ENCODE peak calls at places on chromosomes 13 and 19, in ten cellular contexts. R, W, G, S, T, V, M, I, Q and U are unnamed samples.

GRCh38 chr13:48402325-48402962 is 10.5 kb downstream of the LPAR6 start:
- DNase-seq in S (no peak), Q (no peak), G (no peak), W (no peak), T (no peak), I (no peak), V (no peak), M (no peak), R (no peak), U (no peak)

GRCh38 chr19:39865186-39865585 is 19.0 kb upstream of the FBL start:
- DNase-seq in I (no peak), W (no peak), R (no peak), G (no peak), V (no peak), M (no peak), Q (no peak), S (no peak), T (no peak), U (no peak)

GRCh38 chr13:37313383-37313782 is 207.9 kb upstream of the CSNK1A1L start:
- DNase-seq in I (no peak), G (no peak), T (no peak), W (no peak), Q (no peak), R (no peak), V (no peak), M (no peak), S (no peak), U (no peak)

GRCh38 chr13:80274643-80275042 is 66.3 kb downstream of the SPRY2 start:
- DNase-seq in S (no peak), R (no peak), V (no peak), G (no peak), M (no peak), T (no peak), Q (no peak), I (no peak), W (no peak), U (no peak)

GRCh38 chr13:31945202-31945978 is 86.2 kb upstream of the FRY start:
- DNase-seq in T (peak; percentile 79), V (no peak), R (no peak), I (peak; percentile 74), M (peak; percentile 85), Q (peak; percentile 80), W (no peak), G (peak; percentile 66), S (peak; percentile 27), U (peak; percentile 17)

GRCh38 chr13:109274188-109274821 is 512.1 kb downstream of the IRS2 start:
- DNase-seq in G (peak; percentile 90), V (no peak), W (no peak), Q (no peak), M (no peak), R (no peak), I (no peak), S (no peak), T (no peak), U (no peak)

GRCh38 chr13:86085890-86086289 is 286.7 kb upstream of the SLITRK6 start:
- DNase-seq in T (no peak), S (no peak), R (no peak), Q (no peak), I (no peak), V (no peak), M (no peak), G (no peak), W (peak; percentile 2), U (no peak)

GRCh38 chr13:52652980-52653303 is 306 bp downstream of the SUGT1 start:
- DNase-seq in W (no peak), I (no peak), G (no peak), R (peak; percentile 27), T (peak; percentile 73), Q (no peak), M (peak; percentile 77), V (no peak), S (peak; percentile 60), U (no peak)

GRCh38 chr13:49082653-49083536 is 107.2 kb downstream of the FNDC3A start:
- DNase-seq in S (no peak), R (no peak), M (no peak), Q (no peak), G (no peak), I (no peak), W (no peak), V (no peak), T (no peak), U (no peak)

GRCh38 chr19:54430306-54431254 is 15.3 kb downstream of the TTYH1 start:
- DNase-seq in W (peak; percentile 10), R (peak; percentile 84), V (no peak), I (peak; percentile 22), M (peak; percentile 91), G (peak; percentile 83), S (peak; percentile 86), Q (no peak), T (no peak), U (peak; percentile 37)

GRCh38 chr19:1469936-1470863 is 8.8 kb downstream of the C19orf25 start:
- DNase-seq in W (no peak), V (no peak), R (peak; percentile 78), S (no peak), I (no peak), M (peak; percentile 90), G (peak; percentile 84), Q (no peak), T (no peak), U (no peak)

GRCh38 chr19:30719189-30719990 is 347.2 kb downstream of the ZNF536 start:
- DNase-seq in W (no peak), R (no peak), S (peak; percentile 90), Q (peak; percentile 78), V (no peak), M (peak; percentile 92), G (peak; percentile 68), I (no peak), T (peak; percentile 85), U (peak; percentile 64)

GRCh38 chr13:85497652-85498051 is 301.6 kb downstream of the SLITRK6 start:
- DNase-seq in R (no peak), V (no peak), I (no peak), G (no peak), M (no peak), T (no peak), W (no peak), S (no peak), Q (no peak), U (no peak)

GRCh38 chr19:3699071-3699740 is 1.1 kb downstream of the PIP5K1C start:
- DNase-seq in W (no peak), T (peak; percentile 89), V (no peak), M (peak; percentile 87), S (peak; percentile 80), R (peak; percentile 67), Q (no peak), I (peak; percentile 74), G (no peak), U (no peak)

GRCh38 chr19:6259312-6259861 is 20.4 kb downstream of the MLLT1 start:
- DNase-seq in T (no peak), S (no peak), Q (no peak), M (no peak), W (no peak), I (no peak), G (no peak), R (no peak), V (no peak), U (peak; percentile 52)

GRCh38 chr13:47459512-47459911 is 541.6 kb downstream of the SUCLA2 start:
- DNase-seq in R (no peak), G (peak; percentile 59), S (peak; percentile 3), I (no peak), T (no peak), V (no peak), M (no peak), Q (no peak), W (no peak), U (no peak)

GRCh38 chr19:18340237-18340989 is at the start of gene PGPEP1:
- DNase-seq in R (peak; percentile 96), I (peak; percentile 62), T (peak; percentile 80), W (no peak), G (peak; percentile 87), S (peak; percentile 96), V (no peak), Q (peak; percentile 83), M (peak; percentile 97), U (peak; percentile 60)

GRCh38 chr19:2042485-2043268 is 8.4 kb downstream of the MKNK2 start:
- DNase-seq in G (peak; percentile 54), M (peak; percentile 84), Q (peak; percentile 82), R (peak; percentile 15), W (no peak), I (no peak), V (peak; percentile 93), T (peak; percentile 81), S (no peak), U (no peak)

GRCh38 chr13:106738279-106738678 is 170.3 kb upstream of the ARGLU1 start:
- DNase-seq in R (no peak), G (peak; percentile 29), V (no peak), I (no peak), W (no peak), Q (no peak), S (no peak), T (no peak), M (no peak), U (no peak)

GRCh38 chr13:112444001-112444311 is 67.8 kb downstream of the SPACA7 start:
- DNase-seq in G (peak; percentile 90), V (peak; percentile 91), T (peak; percentile 76), I (peak; percentile 70), S (peak; percentile 88), M (peak; percentile 82), W (no peak), Q (peak; percentile 74), R (peak; percentile 69), U (peak; percentile 36)

GRCh38 chr19:46426035-46426505 is 2.7 kb downstream of the PNMA8C start:
- DNase-seq in R (no peak), G (no peak), M (no peak), Q (no peak), T (no peak), W (no peak), S (no peak), V (no peak), I (no peak), U (no peak)

GRCh38 chr13:19742651-19743050 is 40.1 kb downstream of the PSPC1 start:
- DNase-seq in W (no peak), Q (no peak), M (no peak), I (no peak), G (peak; percentile 67), R (no peak), S (no peak), T (no peak), V (no peak), U (no peak)
- H3K4me3 ChIP-seq in W (no peak overlapping the region), Q (no peak overlapping the region), M (no peak overlapping the region), I (no peak overlapping the region), G (no peak overlapping the region), R (no peak overlapping the region), S (no peak overlapping the region), T (no peak overlapping the region), V (no peak overlapping the region), U (no peak overlapping the region)

GRCh38 chr19:43619262-43620060 is at the start of gene ZNF428:
- DNase-seq in V (no peak), G (peak; percentile 97), I (peak; percentile 83), S (peak; percentile 95), W (peak; percentile 90), M (peak; percentile 96), Q (peak; percentile 88), R (peak; percentile 92), T (peak; percentile 93), U (peak; percentile 83)
- TF ChIP-seq POLR2AphosphoS5 in V (peak; percentile 85), G (peak; percentile 60), I (peak; percentile 45), S (peak; percentile 14), W (peak; percentile 63), M (peak; percentile 72), Q (peak; percentile 41), R (peak; percentile 11), T (peak; percentile 89), U (peak; percentile 65)

GRCh38 chr19:13784731-13785452 is 10.4 kb upstream of the ZSWIM4 start:
- DNase-seq in S (peak; percentile 90), V (no peak), I (peak; percentile 74), G (peak; percentile 90), M (peak; percentile 87), R (peak; percentile 43), W (no peak), T (peak; percentile 83), Q (no peak), U (peak; percentile 75)
- H3K4me3 ChIP-seq in S (no peak overlapping the region), V (no peak overlapping the region), I (no peak overlapping the region), G (peak overlapping the region; percentile 25), M (no peak overlapping the region), R (no peak overlapping the region), W (peak overlapping the region; percentile 3), T (no peak overlapping the region), Q (no peak overlapping the region), U (no peak overlapping the region)

GRCh38 chr19:56155124-56155687 is 14.1 kb downstream of the ZNF444 start:
- DNase-seq in G (peak; percentile 86), S (peak; percentile 59), Q (no peak), W (no peak), I (no peak), M (peak; percentile 54), R (peak; percentile 47), V (no peak), T (no peak), U (no peak)
- TF ChIP-seq POLR2AphosphoS5 in G (no peak), S (no peak), Q (no peak), W (no peak), I (no peak), M (no peak), R (no peak), V (no peak), T (no peak), U (no peak)